ENCODE peak calls at places on chromosomes 11 and 22, in six cellular contexts. E, I, A, X, T and N are unnamed samples.

GRCh38 chr11:12160680-12161079 is 50.3 kb downstream of the MICAL2 start:
- DNase-seq in E (no peak), I (no peak), A (no peak), X (no peak), T (no peak), N (no peak)

GRCh38 chr11:44342616-44343015 is 32.7 kb upstream of the ALX4 start:
- DNase-seq in E (no peak), I (no peak), A (no peak), X (no peak), T (no peak), N (no peak)

GRCh38 chr11:93476796-93477195 is 66.4 kb downstream of the SMCO4 start:
- DNase-seq in E (no peak), I (no peak), A (peak), X (no peak), T (no peak), N (peak)

GRCh38 chr11:121571466-121571865 is 118.7 kb upstream of the SORL1-AS1 start:
- DNase-seq in E (no peak), I (no peak), A (no peak), X (no peak), T (no peak), N (no peak)

GRCh38 chr11:65575568-65576231 is at the start of gene EHBP1L1:
- DNase-seq in E (no peak), I (no peak), A (peak), X (peak), T (peak), N (peak)

GRCh38 chr11:86515297-86516094 is 140.8 kb downstream of the CCDC81 start:
- DNase-seq in E (no peak), I (peak), A (no peak), X (no peak), T (peak), N (peak)

GRCh38 chr11:2150206-2150847 is 10.7 kb downstream of the INS start:
- DNase-seq in E (no peak), I (no peak), A (peak), X (no peak), T (no peak), N (peak)

GRCh38 chr11:11532574-11532973 is 89.2 kb downstream of the GALNT18 start:
- DNase-seq in E (no peak), I (no peak), A (no peak), X (no peak), T (no peak), N (no peak)

GRCh38 chr22:41699264-41700104 is at the start of gene MEI1:
- DNase-seq in E (peak), I (no peak), A (no peak), X (peak), T (peak), N (no peak)

GRCh38 chr11:124950606-124951330 is 3.2 kb upstream of the CCDC15 start:
- DNase-seq in E (no peak), I (no peak), A (no peak), X (no peak), T (no peak), N (no peak)

GRCh38 chr22:21028277-21029251 is 3.8 kb downstream of the SLC7A4 start:
- DNase-seq in E (no peak), I (no peak), A (no peak), X (no peak), T (no peak), N (no peak)

GRCh38 chr11:57167125-57167839 is 14.5 kb upstream of the LRRC55 start:
- DNase-seq in E (no peak), I (no peak), A (no peak), X (no peak), T (no peak), N (no peak)

GRCh38 chr11:73344191-73344607 is 32.0 kb upstream of the RELT start:
- DNase-seq in E (no peak), I (no peak), A (no peak), X (no peak), T (no peak), N (no peak)

DNA sequence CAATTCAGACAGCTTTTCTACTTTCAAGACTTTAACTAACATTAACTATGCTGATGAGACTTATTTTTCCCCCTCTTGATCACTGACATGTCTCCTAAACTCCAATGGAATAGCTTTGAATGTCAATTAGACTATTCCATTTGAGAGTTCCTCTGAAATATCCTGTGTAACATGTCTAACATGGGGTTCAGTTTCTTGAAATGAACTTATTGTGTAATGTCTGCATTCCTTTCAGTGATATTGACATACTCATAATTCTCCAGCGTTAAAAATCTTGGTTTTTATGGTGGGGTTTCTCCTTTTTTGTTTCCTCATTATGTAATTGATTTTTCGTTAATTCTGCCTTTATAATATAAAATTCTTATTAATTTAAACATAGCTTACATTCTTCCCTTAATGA is 37.7 kb upstream of the SPTBN2 start:
- DNase-seq in E (no peak), I (no peak), A (no peak), X (no peak), T (no peak), N (no peak)
- TF ChIP-seq CTCF in E (no peak), I (no peak), A (no peak), X (no peak), T (no peak), N (no peak)

GRCh38 chr22:22111267-22111751 is 128.7 kb upstream of the TOP3B start:
- DNase-seq in E (peak), I (peak), A (peak), X (peak), T (no peak), N (peak)

GRCh38 chr22:22112533-22113294 is 130.1 kb upstream of the TOP3B start:
- DNase-seq in E (no peak), I (no peak), A (no peak), X (no peak), T (no peak), N (no peak)

GRCh38 chr22:22111983-22112382 is 129.4 kb upstream of the TOP3B start:
- DNase-seq in E (no peak), I (no peak), A (no peak), X (no peak), T (no peak), N (no peak)

GRCh38 chr22:22110548-22111266 is 128.1 kb upstream of the TOP3B start:
- DNase-seq in E (peak), I (peak), A (peak), X (peak), T (peak), N (peak)

DNA sequence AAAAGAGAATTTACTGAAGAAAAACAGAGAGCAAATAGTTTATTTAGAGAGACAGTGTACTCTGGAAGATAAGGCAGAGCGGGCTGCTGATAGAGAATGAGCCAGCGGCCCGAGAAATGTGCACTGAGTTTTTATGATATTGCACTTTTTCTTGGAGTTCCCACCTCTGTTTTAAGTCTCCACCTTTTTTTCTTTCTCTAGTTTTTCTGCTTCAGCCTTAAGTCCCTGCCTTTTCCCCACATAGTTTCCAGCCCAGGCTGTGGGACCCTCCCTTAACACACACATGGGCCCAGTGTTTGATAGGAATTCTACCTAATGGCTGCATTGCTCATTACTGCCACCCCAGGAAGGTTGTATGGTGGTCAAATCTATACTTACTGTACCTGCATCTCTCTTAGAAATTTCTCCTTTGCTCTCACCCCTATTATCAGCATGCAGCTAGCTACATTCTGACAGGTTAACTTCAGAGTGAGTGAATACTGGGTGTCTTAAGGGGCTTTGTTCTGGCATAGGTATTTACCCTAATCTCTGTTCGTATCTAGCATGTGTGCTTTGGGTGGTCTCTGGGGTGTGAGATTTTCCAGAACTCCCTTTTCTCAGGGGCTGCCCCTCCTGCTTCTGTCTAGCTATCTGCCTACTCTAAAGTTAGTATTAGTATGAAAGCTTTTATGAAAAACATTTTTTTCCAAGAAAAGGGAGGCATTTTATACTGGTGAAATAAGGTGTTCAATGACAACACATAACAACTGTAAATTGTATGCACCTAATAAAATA is 127.3 kb upstream of the TOP3B start:
- DNase-seq in E (no peak), I (no peak), A (no peak), X (no peak), T (no peak), N (no peak)
- TF ChIP-seq CTCF in E (no peak), I (peak), A (peak), X (no peak), T (no peak), N (no peak)

GRCh38 chr11:126422446-126422845 is 67.0 kb downstream of the ST3GAL4 start:
- DNase-seq in E (no peak), I (no peak), A (no peak), X (no peak), T (no peak), N (no peak)
- TF ChIP-seq CTCF in E (no peak), I (no peak), A (no peak), X (no peak), T (no peak), N (no peak)

GRCh38 chr11:105167244-105167643 is 27.7 kb upstream of the CARD18 start:
- DNase-seq in E (no peak), I (no peak), A (no peak), X (no peak), T (no peak), N (no peak)

GRCh38 chr11:105168457-105168856 is 28.9 kb upstream of the CARD18 start:
- DNase-seq in E (no peak), I (no peak), A (no peak), X (no peak), T (no peak), N (peak)

GRCh38 chr11:105164226-105164625 is 24.7 kb upstream of the CARD18 start:
- DNase-seq in E (no peak), I (no peak), A (no peak), X (no peak), T (no peak), N (no peak)
- TF ChIP-seq CTCF in E (no peak), I (no peak), A (no peak), X (no peak), T (no peak), N (no peak)